ENCODE peak calls at places on chromosomes 2 and 18, in seven cellular contexts. H, U, N, Y, R, O and J are unnamed samples.
A peak's percentile ranks its signal among the peaks of the same experiment; 100 is the strongest.

GRCh38 chr2:149422337-149422990 is 92.1 kb downstream of the LYPD6 start:
- DNase-seq in H (no peak), U (no peak), N (no peak), Y (peak; percentile 10), R (no peak), O (no peak), J (no peak)

GRCh38 chr2:133293544-133294270 is 274.6 kb downstream of the NCKAP5 start:
- DNase-seq in H (no peak), U (no peak), N (no peak), Y (no peak), R (no peak), O (no peak), J (no peak)

GRCh38 chr2:241562269-241562891 is 3.8 kb downstream of the BOK start:
- DNase-seq in H (peak; percentile 52), U (no peak), N (no peak), Y (no peak), R (no peak), O (no peak), J (no peak)

GRCh38 chr18:7273301-7273911 is 42.5 kb downstream of the LRRC30 start:
- DNase-seq in H (peak; percentile 76), U (peak; percentile 65), N (no peak), Y (no peak), R (no peak), O (no peak), J (peak; percentile 29)

GRCh38 chr2:19764998-19765397 is 136.8 kb downstream of the TTC32 start:
- DNase-seq in H (no peak), U (no peak), N (no peak), Y (no peak), R (no peak), O (no peak), J (no peak)

GRCh38 chr2:160394153-160394552 is 99.5 kb downstream of the RBMS1 start:
- DNase-seq in H (no peak), U (no peak), N (no peak), Y (no peak), R (peak; percentile 37), O (no peak), J (no peak)

GRCh38 chr2:156110890-156111289 is 221.6 kb downstream of the NR4A2 start:
- DNase-seq in H (no peak), U (no peak), N (peak; percentile 15), Y (peak; percentile 37), R (peak; percentile 31), O (peak; percentile 11), J (peak; percentile 34)

GRCh38 chr2:143451622-143452021 is 322.4 kb downstream of the ARHGAP15 start:
- DNase-seq in H (no peak), U (no peak), N (no peak), Y (no peak), R (no peak), O (no peak), J (no peak)

GRCh38 chr2:170660406-170660805 is 54.7 kb upstream of the SP5 start:
- DNase-seq in H (no peak), U (no peak), N (no peak), Y (no peak), R (no peak), O (no peak), J (peak; percentile 32)

GRCh38 chr2:25421746-25422431 is 80.2 kb upstream of the DNMT3A start:
- DNase-seq in H (no peak), U (no peak), N (no peak), Y (no peak), R (peak; percentile 52), O (no peak), J (no peak)

GRCh38 chr2:180979086-180979934 is 1.1 kb upstream of the UBE2E3 start:
- DNase-seq in H (no peak), U (no peak), N (no peak), Y (no peak), R (no peak), O (no peak), J (no peak)

GRCh38 chr2:58930541-58930940 is 689.4 kb upstream of the FANCL start:
- DNase-seq in H (no peak), U (no peak), N (no peak), Y (no peak), R (no peak), O (no peak), J (no peak)

GRCh38 chr18:31057031-31057430 is 14.5 kb upstream of the DSC3 start:
- DNase-seq in H (no peak), U (no peak), N (no peak), Y (no peak), R (no peak), O (no peak), J (no peak)

GRCh38 chr2:19261061-19261460 is 97.4 kb downstream of the OSR1 start:
- DNase-seq in H (no peak), U (no peak), N (no peak), Y (no peak), R (no peak), O (no peak), J (no peak)

GRCh38 chr2:156589381-156590079 is 153.4 kb downstream of the GPD2 start:
- DNase-seq in H (no peak), U (no peak), N (no peak), Y (peak; percentile 27), R (peak; percentile 15), O (no peak), J (peak; percentile 31)

GRCh38 chr2:232927793-232928563 is 57.9 kb downstream of the SNORC start:
- DNase-seq in H (no peak), U (no peak), N (no peak), Y (no peak), R (peak; percentile 45), O (peak; percentile 61), J (no peak)

GRCh38 chr2:12759248-12759647 is 42.5 kb downstream of the TRIB2 start:
- DNase-seq in H (no peak), U (no peak), N (no peak), Y (no peak), R (no peak), O (no peak), J (no peak)

GRCh38 chr2:1455466-1455865 is 42.2 kb downstream of the TPO start:
- DNase-seq in H (no peak), U (no peak), N (no peak), Y (no peak), R (no peak), O (no peak), J (no peak)

GRCh38 chr2:219615036-219615435 is 12.4 kb upstream of the SLC4A3 start:
- DNase-seq in H (no peak), U (no peak), N (no peak), Y (no peak), R (no peak), O (no peak), J (no peak)

GRCh38 chr2:1557467-1557820 is 144.2 kb downstream of the TPO start:
- DNase-seq in H (no peak), U (no peak), N (no peak), Y (no peak), R (no peak), O (no peak), J (no peak)

GRCh38 chr2:171365232-171365631 is 68.6 kb downstream of the METTL8 start:
- DNase-seq in H (no peak), U (no peak), N (no peak), Y (no peak), R (no peak), O (no peak), J (no peak)

GRCh38 chr2:107932986-107933385 is 53.3 kb upstream of the SLC5A7 start:
- DNase-seq in H (no peak), U (no peak), N (no peak), Y (no peak), R (no peak), O (no peak), J (no peak)

GRCh38 chr2:164792316-164793127 is 49.1 kb downstream of the COBLL1 start:
- DNase-seq in H (no peak), U (no peak), N (no peak), Y (no peak), R (no peak), O (no peak), J (no peak)

GRCh38 chr18:58800582-58800981 is 64.1 kb upstream of the ZNF532 start:
- DNase-seq in H (no peak), U (no peak), N (no peak), Y (no peak), R (peak; percentile 62), O (no peak), J (no peak)

GRCh38 chr2:233312874-233313273 is 5.3 kb downstream of the SAG start:
- DNase-seq in H (no peak), U (no peak), N (no peak), Y (no peak), R (peak; percentile 60), O (no peak), J (no peak)

GRCh38 chr2:192286093-192286701 is 91.5 kb upstream of the TMEFF2 start:
- DNase-seq in H (no peak), U (no peak), N (no peak), Y (peak; percentile 31), R (no peak), O (no peak), J (no peak)
- TF ChIP-seq CTCF in H (peak; percentile 22), U (peak; percentile 31), N (no peak), Y (peak; percentile 52), R (peak; percentile 11), O (peak; percentile 4), J (no peak)

DNA sequence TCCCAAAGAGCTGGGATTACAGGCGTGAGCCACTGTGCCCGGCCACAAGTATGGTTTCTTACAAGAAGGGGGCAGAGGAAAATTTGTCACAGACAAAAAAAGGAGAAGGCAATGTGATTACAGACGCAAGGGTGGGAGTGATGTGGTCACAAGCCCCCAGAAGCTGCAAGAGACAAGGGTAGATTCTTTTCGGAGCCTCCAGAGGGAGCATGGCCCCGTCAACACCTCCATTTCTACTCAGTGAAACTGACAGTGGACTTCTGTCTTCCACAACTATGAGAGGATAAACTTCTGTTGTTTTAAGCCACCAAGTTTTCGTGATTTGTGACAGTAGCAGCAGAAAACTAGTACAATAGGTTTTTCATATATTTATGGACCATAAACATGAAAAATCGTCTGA is 2.1 kb upstream of the TCF7L1 start:
- DNase-seq in H (no peak), U (no peak), N (no peak), Y (no peak), R (no peak), O (no peak), J (no peak)
- TF ChIP-seq CTCF in H (peak; percentile 39), U (peak; percentile 67), N (no peak), Y (peak; percentile 53), R (peak; percentile 12), O (peak; percentile 18), J (peak; percentile 15)

DNA sequence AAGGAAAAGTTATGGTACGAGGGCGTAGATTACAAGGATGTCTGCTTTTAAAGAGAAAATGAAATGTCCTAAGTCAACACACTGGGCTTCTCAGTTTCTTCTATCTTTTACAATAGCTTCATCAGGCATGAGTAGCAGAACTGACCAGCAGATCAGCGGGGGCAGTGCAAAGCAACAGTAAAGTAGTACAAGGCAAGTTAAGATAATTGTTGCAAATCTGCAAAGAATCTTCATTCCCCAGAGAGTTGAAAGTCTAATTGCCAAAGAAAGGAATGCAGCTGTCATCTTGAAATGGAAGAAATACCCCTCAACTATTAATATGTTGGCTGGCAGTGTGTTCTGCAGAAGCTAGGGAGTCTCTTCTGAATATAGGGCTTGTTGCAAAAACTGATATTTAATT is 60.2 kb upstream of the SLC39A10 start:
- DNase-seq in H (no peak), U (no peak), N (no peak), Y (no peak), R (no peak), O (no peak), J (no peak)
- TF ChIP-seq CTCF in H (no peak), U (no peak), N (no peak), Y (no peak), R (no peak), O (no peak), J (no peak)

DNA sequence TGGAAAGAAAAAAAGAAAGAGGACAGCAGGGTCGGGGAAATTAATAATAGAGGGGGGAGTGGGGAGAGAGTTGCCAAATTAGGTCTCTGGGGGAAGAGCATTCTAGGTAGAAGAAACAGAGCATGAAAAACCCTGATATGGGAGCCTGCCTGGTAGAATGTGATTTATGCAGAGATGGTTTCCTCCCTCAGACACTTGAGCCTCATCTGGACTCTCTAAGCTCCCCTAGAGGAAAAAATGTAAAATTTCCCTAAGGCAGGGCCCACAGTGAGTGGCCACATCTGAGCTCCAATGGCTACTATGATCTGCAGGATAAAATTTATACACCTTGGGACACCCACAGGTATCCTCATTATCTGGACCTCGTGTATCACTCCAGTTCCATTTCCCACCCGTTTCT is 20.6 kb upstream of the EPAS1 start:
- DNase-seq in H (no peak), U (no peak), N (no peak), Y (no peak), R (no peak), O (no peak), J (no peak)
- TF ChIP-seq CTCF in H (peak; percentile 37), U (peak; percentile 31), N (no peak), Y (peak; percentile 32), R (no peak), O (peak; percentile 48), J (no peak)